ENCODE peak calls at places on chromosomes 5 and 9, in five cellular contexts. One of them, this sample, is unnamed.

GRCh38 chr5:124841829-124842712 is 95.6 kb upstream of the ZNF608 start:
- DNase-seq in GM12878: no peak
- DNase-seq in HL-60: peak
- DNase-seq in HepG2: no peak
- DNase-seq in SK-N-SH: no peak
- DNase-seq in this sample: no peak

GRCh38 chr5:2801602-2802525 is 50.4 kb upstream of the IRX2 start:
- DNase-seq in GM12878: no peak
- DNase-seq in SK-N-SH: no peak
- DNase-seq in HL-60: no peak
- DNase-seq in HepG2: no peak
- DNase-seq in this sample: no peak

GRCh38 chr9:116096046-116096445 is 57.5 kb upstream of the PAPPA start:
- DNase-seq in SK-N-SH: no peak
- DNase-seq in GM12878: no peak
- DNase-seq in HL-60: no peak
- DNase-seq in HepG2: no peak
- DNase-seq in this sample: no peak

GRCh38 chr5:111748304-111748763 is 8.7 kb downstream of the NREP start:
- DNase-seq in HL-60: no peak
- DNase-seq in HepG2: no peak
- DNase-seq in GM12878: no peak
- DNase-seq in SK-N-SH: no peak
- DNase-seq in this sample: no peak

GRCh38 chr5:156423597-156423996 is 96.6 kb downstream of the SGCD start:
- DNase-seq in SK-N-SH: no peak
- DNase-seq in HL-60: no peak
- DNase-seq in HepG2: no peak
- DNase-seq in GM12878: no peak
- DNase-seq in this sample: no peak

GRCh38 chr9:86322973-86323644 is 31.1 kb downstream of the TUT7 start:
- DNase-seq in HL-60: no peak
- DNase-seq in HepG2: no peak
- DNase-seq in GM12878: no peak
- DNase-seq in SK-N-SH: no peak
- DNase-seq in this sample: no peak

GRCh38 chr9:2281031-2281802 is 266.1 kb downstream of the SMARCA2 start:
- DNase-seq in HL-60: no peak
- DNase-seq in GM12878: no peak
- DNase-seq in HepG2: no peak
- DNase-seq in SK-N-SH: no peak
- DNase-seq in this sample: no peak

GRCh38 chr5:34486808-34487201 is 169.3 kb upstream of the RAI14 start:
- DNase-seq in HepG2: peak
- DNase-seq in HL-60: no peak
- DNase-seq in SK-N-SH: no peak
- DNase-seq in GM12878: no peak
- DNase-seq in this sample: no peak

GRCh38 chr5:43772601-43773031 is 169.6 kb downstream of the NNT start:
- DNase-seq in HL-60: peak
- DNase-seq in HepG2: no peak
- DNase-seq in SK-N-SH: no peak
- DNase-seq in GM12878: no peak
- DNase-seq in this sample: no peak

GRCh38 chr9:129336601-129337286 is 158.7 kb upstream of the IER5L start:
- DNase-seq in SK-N-SH: no peak
- DNase-seq in GM12878: no peak
- DNase-seq in HL-60: no peak
- DNase-seq in HepG2: no peak
- DNase-seq in this sample: peak

GRCh38 chr9:95171001-95171400 is 146.5 kb downstream of the FANCC start:
- DNase-seq in HepG2: no peak
- DNase-seq in SK-N-SH: no peak
- DNase-seq in HL-60: no peak
- DNase-seq in GM12878: peak
- DNase-seq in this sample: no peak

GRCh38 chr5:146588806-146589355 is 72.9 kb upstream of the GPR151 start:
- DNase-seq in GM12878: no peak
- DNase-seq in SK-N-SH: no peak
- DNase-seq in HL-60: no peak
- DNase-seq in HepG2: no peak
- DNase-seq in this sample: no peak

GRCh38 chr5:95704150-95704549 is 21.4 kb upstream of the SPATA9 start:
- DNase-seq in HL-60: no peak
- DNase-seq in SK-N-SH: no peak
- DNase-seq in HepG2: no peak
- DNase-seq in GM12878: no peak
- DNase-seq in this sample: no peak

GRCh38 chr5:125326114-125326513 is 579.7 kb upstream of the ZNF608 start:
- DNase-seq in SK-N-SH: peak
- DNase-seq in HepG2: no peak
- DNase-seq in HL-60: no peak
- DNase-seq in GM12878: no peak
- DNase-seq in this sample: no peak

GRCh38 chr5:152349683-152350526 is 55.2 kb downstream of the NMUR2 start:
- DNase-seq in HL-60: no peak
- DNase-seq in HepG2: peak
- DNase-seq in GM12878: no peak
- DNase-seq in SK-N-SH: peak
- DNase-seq in this sample: peak

GRCh38 chr5:96344678-96345612 is 88.1 kb downstream of the PCSK1 start:
- DNase-seq in HL-60: no peak
- DNase-seq in SK-N-SH: peak
- DNase-seq in HepG2: peak
- DNase-seq in GM12878: peak
- DNase-seq in this sample: peak

GRCh38 chr9:112705773-112706427 is 12.0 kb downstream of the INIP start:
- DNase-seq in GM12878: no peak
- DNase-seq in HL-60: no peak
- DNase-seq in SK-N-SH: peak
- DNase-seq in HepG2: peak
- DNase-seq in this sample: no peak

GRCh38 chr9:115058684-115059315 is 59.2 kb downstream of the TNC start:
- DNase-seq in GM12878: no peak
- DNase-seq in SK-N-SH: no peak
- DNase-seq in HL-60: peak
- DNase-seq in HepG2: no peak
- DNase-seq in this sample: no peak

GRCh38 chr5:171162602-171163001 is 146.4 kb upstream of the TLX3 start:
- DNase-seq in GM12878: no peak
- DNase-seq in SK-N-SH: peak
- DNase-seq in HepG2: no peak
- DNase-seq in HL-60: no peak
- DNase-seq in this sample: peak

GRCh38 chr5:11334404-11334803 is 569.8 kb downstream of the CTNND2 start:
- DNase-seq in HepG2: no peak
- DNase-seq in HL-60: no peak
- DNase-seq in GM12878: no peak
- DNase-seq in SK-N-SH: no peak
- DNase-seq in this sample: peak

GRCh38 chr5:148809781-148810524 is 16.5 kb upstream of the ADRB2 start:
- DNase-seq in SK-N-SH: no peak
- DNase-seq in HL-60: no peak
- DNase-seq in GM12878: no peak
- DNase-seq in HepG2: no peak
- DNase-seq in this sample: no peak

DNA sequence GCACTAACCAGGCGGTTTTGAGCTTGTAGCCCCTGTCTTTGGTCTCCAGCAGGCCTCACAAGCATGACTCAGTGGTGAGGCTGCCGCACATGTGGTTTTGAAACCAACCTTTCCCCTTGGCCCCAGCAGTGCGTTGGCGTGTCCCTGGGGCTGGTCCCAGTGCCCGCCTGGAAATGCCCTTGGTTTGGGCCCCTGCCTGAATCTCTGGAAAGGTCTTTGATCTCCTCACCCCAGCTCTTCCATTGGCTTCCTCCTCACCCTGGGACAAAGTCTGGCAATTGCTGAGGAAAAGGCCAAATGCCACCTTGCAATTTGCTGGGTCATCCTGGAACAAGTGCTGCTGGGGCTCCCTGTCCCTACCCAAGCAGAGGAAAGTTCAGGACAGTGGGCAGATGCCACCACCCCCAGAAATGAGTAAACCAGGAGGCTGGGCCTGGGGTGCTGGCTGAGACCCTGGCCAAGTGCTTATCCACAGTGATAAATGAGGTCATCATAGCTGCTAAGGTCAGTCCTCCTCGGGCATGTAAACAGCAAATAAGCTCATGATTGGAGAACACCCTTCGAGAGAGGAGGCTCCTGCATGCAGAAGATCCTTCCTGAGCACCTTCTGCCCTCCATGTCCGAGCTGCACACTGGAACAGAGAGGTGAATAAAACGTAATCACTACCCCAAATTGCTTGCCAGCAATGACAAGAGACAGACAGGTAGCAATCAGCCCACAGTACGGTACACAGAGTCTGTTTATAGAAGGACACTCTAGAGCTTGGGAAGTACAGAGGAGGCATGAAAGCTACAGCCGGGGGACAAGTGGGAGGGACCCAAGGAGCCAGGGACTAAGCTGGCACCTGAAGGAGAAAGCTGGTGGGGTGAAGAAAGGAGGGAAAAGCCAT is 98.9 kb upstream of the CPEB4 start:
- DNase-seq in SK-N-SH: no peak
- DNase-seq in HL-60: no peak
- DNase-seq in HepG2: peak
- DNase-seq in GM12878: no peak
- DNase-seq in this sample: no peak
- TF ChIP-seq GABPA in SK-N-SH: no peak
- TF ChIP-seq GABPA in HL-60: no peak
- TF ChIP-seq GABPA in HepG2: peak
- TF ChIP-seq GABPA in GM12878: no peak
- TF ChIP-seq GABPA in this sample: no peak

DNA sequence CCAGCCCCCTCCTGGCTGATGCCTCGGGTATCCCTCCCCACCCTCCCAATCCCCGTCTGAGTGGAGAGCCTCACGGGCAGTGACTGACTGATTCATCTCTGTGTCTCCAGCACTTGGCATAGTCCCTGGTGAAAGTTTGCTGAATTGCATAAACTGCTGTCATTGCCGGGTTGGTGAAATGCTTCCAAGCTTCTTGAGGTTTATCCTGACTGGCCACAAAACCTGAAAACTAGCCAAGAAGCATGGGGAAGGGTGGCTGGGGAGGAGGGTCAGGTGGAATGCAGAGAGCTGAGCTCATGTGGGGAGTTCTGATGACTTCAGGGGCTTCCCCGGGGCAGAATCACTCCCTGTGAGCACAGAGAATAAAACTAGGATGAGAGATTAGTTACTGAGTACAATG is 56.9 kb upstream of the GGTA1 start:
- DNase-seq in HL-60: no peak
- DNase-seq in HepG2: no peak
- DNase-seq in SK-N-SH: no peak
- DNase-seq in GM12878: no peak
- DNase-seq in this sample: no peak
- TF ChIP-seq GABPA in HL-60: no peak
- TF ChIP-seq GABPA in HepG2: no peak
- TF ChIP-seq GABPA in SK-N-SH: no peak
- TF ChIP-seq GABPA in GM12878: no peak
- TF ChIP-seq GABPA in this sample: no peak

DNA sequence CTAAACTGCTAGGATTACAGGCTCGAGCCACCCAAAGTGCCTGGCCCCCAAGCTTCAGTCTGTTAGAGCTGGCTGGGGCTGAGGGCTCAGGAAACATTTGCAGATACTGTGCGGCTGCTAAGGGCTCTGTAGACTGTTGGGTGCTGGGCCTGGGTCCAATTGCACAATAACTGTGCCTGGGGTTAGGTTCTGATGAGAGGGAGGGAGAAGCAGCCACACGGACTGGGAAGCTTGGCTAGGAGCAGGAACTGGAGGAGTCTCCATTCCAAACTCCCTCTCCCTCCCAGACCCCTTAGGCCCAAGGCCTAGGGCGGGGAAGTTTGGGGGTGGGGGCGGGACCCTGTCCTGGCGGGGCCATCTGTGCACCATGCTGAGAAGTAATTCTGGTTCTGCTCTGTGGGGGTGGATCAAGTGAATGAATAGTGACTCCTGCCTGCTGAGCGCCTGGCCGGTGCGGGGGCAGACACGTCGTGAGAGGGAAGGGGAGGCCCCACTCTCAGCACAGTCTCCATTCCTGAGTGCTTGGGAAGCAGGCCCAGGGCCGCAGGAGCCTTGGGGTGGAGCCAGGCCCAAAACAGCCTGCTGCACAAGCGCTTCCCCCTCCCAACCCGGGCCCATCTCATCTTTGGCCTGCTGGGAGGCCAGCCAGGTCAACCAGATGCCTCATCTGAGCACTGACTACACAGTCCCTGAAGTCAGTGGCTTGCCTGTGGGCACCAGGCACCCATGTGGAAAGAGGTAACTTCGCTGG is 1.5 kb downstream of the ASS1 start:
- DNase-seq in HL-60: no peak
- DNase-seq in GM12878: no peak
- DNase-seq in SK-N-SH: peak
- DNase-seq in HepG2: peak
- DNase-seq in this sample: peak
- TF ChIP-seq GABPA in HL-60: no peak
- TF ChIP-seq GABPA in GM12878: no peak
- TF ChIP-seq GABPA in SK-N-SH: no peak
- TF ChIP-seq GABPA in HepG2: no peak
- TF ChIP-seq GABPA in this sample: no peak

DNA sequence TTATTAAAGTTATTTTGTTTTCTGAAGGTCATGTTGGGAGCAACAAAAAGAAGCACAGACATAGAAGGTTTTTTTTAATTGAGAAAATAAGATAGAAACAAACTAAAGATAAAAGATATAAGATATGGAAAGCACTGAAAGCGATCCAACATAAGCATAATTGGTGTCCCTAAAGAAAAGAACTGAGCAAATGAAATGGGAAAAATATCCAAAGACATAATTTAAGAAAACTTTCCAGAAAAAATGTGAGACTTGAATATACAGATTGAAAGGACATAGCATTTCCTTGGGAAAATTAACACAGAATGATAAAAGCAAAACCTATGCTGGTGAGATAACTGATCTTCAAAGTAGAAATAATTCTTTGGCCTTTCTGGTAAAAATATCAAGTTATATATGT is 289.3 kb downstream of the KIAA0825 start:
- DNase-seq in HL-60: no peak
- DNase-seq in SK-N-SH: no peak
- DNase-seq in GM12878: no peak
- DNase-seq in HepG2: no peak
- DNase-seq in this sample: no peak
- TF ChIP-seq GABPA in HL-60: no peak
- TF ChIP-seq GABPA in SK-N-SH: no peak
- TF ChIP-seq GABPA in GM12878: no peak
- TF ChIP-seq GABPA in HepG2: no peak
- TF ChIP-seq GABPA in this sample: no peak

GRCh38 chr5:1644810-1645571 is 121.2 kb upstream of the LPCAT1 start:
- DNase-seq in HL-60: peak
- DNase-seq in HepG2: peak
- DNase-seq in SK-N-SH: peak
- DNase-seq in GM12878: peak
- DNase-seq in this sample: peak
- TF ChIP-seq GABPA in HL-60: no peak
- TF ChIP-seq GABPA in HepG2: no peak
- TF ChIP-seq GABPA in SK-N-SH: no peak
- TF ChIP-seq GABPA in GM12878: no peak
- TF ChIP-seq GABPA in this sample: no peak

This sample was measured in K562.